ENCODE peak calls at places on chromosomes 5 and 9, in eight cellular contexts. N is GM23338; V is MCF 10A; G is CD4-positive, alpha-beta T cell; Q is CD8-positive, alpha-beta T cell; H is breast epithelium; U is pancreas; W is GM06990. B is an unnamed sample.

GRCh38 chr9:125659201-125659840 is 47.7 kb downstream of the MAPKAP1 start:
- DNase-seq in Q (no peak), H (no peak), G (no peak), U (no peak), W (no peak), V (no peak), N (no peak), B (no peak)

GRCh38 chr5:14721990-14722656 is 57.6 kb downstream of the OTULIN start:
- DNase-seq in Q (no peak), N (no peak), U (no peak), H (no peak), G (no peak), V (no peak), W (no peak), B (no peak)

GRCh38 chr5:124132843-124133242 is 613.6 kb downstream of the ZNF608 start:
- DNase-seq in N (no peak), H (no peak), U (peak), V (peak), W (no peak), G (no peak), Q (no peak), B (no peak)

GRCh38 chr9:101311759-101312420 is 72.9 kb downstream of the BAAT start:
- DNase-seq in H (no peak), N (peak), V (peak), Q (no peak), G (no peak), U (peak), W (peak), B (peak)

GRCh38 chr5:42640835-42641234 is 115.8 kb upstream of the CCDC152 start:
- DNase-seq in V (no peak), Q (no peak), N (no peak), H (no peak), U (no peak), W (no peak), G (no peak), B (no peak)

GRCh38 chr5:82885657-82886389 is 191.4 kb downstream of the TMEM167A start:
- DNase-seq in H (no peak), V (peak), U (no peak), Q (no peak), N (no peak), W (peak), G (no peak), B (no peak)

GRCh38 chr5:81819556-81820314 is 68.8 kb upstream of the SSBP2 start:
- DNase-seq in Q (no peak), V (peak), G (no peak), H (no peak), U (no peak), N (no peak), W (no peak), B (no peak)

GRCh38 chr9:34253460-34253837 is 74.6 kb downstream of the UBAP1 start:
- DNase-seq in Q (no peak), U (peak), V (peak), G (no peak), H (no peak), N (no peak), W (no peak), B (no peak)

GRCh38 chr9:138078846-138079245 is 201.3 kb downstream of the CACNA1B start:
- DNase-seq in N (no peak), U (no peak), H (no peak), G (peak), W (no peak), Q (no peak), V (no peak), B (no peak)

GRCh38 chr5:151214614-151215545 is 9.0 kb downstream of the CCDC69 start:
- DNase-seq in H (no peak), V (no peak), Q (no peak), U (no peak), G (no peak), W (peak), N (no peak), B (no peak)

GRCh38 chr9:12702160-12702758 is 9.1 kb downstream of the TYRP1 start:
- DNase-seq in N (peak), V (peak), W (no peak), G (no peak), U (peak), H (peak), Q (no peak), B (no peak)

GRCh38 chr5:107542831-107543231 is 127.9 kb downstream of the EFNA5 start:
- DNase-seq in H (peak), U (peak), Q (no peak), G (no peak), N (no peak), W (no peak), V (peak), B (no peak)

GRCh38 chr9:86277072-86277471 is 5.3 kb downstream of the ISCA1 start:
- DNase-seq in U (no peak), N (no peak), W (no peak), H (no peak), Q (no peak), V (no peak), G (no peak), B (no peak)

GRCh38 chr9:9874270-9874669 is 738.5 kb downstream of the PTPRD start:
- DNase-seq in Q (no peak), W (no peak), N (no peak), H (no peak), U (no peak), G (no peak), V (no peak), B (no peak)

GRCh38 chr5:57887851-57888621 is 405.4 kb upstream of the ACTBL2 start:
- DNase-seq in V (peak), U (peak), H (no peak), G (no peak), W (no peak), Q (no peak), N (peak), B (peak)

GRCh38 chr5:3307982-3308621 is 287.5 kb upstream of the IRX1 start:
- DNase-seq in Q (no peak), U (no peak), G (no peak), V (peak), W (no peak), N (no peak), H (no peak), B (no peak)

GRCh38 chr5:154478224-154478565 is at the start of gene HAND1:
- DNase-seq in H (no peak), G (no peak), W (no peak), N (peak), V (no peak), Q (no peak), U (peak), B (peak)

GRCh38 chr5:170404398-170404797 is 15.2 kb upstream of the KCNMB1 start:
- DNase-seq in W (no peak), U (no peak), V (no peak), N (no peak), Q (no peak), G (no peak), H (no peak), B (no peak)

GRCh38 chr5:35308391-35308790 is 78.1 kb upstream of the PRLR start:
- DNase-seq in N (peak), V (no peak), G (no peak), W (no peak), Q (no peak), U (peak), H (no peak), B (no peak)

GRCh38 chr5:176629853-176630680 is at the start of the genes EIF4E1B and SNCB:
- DNase-seq in W (peak), N (peak), H (no peak), G (peak), Q (peak), V (no peak), U (no peak), B (peak)

GRCh38 chr9:136316271-136316751 is 11.0 kb upstream of the GPSM1 start:
- DNase-seq in Q (peak), N (no peak), H (no peak), W (no peak), V (no peak), G (no peak), U (no peak), B (no peak)

DNA sequence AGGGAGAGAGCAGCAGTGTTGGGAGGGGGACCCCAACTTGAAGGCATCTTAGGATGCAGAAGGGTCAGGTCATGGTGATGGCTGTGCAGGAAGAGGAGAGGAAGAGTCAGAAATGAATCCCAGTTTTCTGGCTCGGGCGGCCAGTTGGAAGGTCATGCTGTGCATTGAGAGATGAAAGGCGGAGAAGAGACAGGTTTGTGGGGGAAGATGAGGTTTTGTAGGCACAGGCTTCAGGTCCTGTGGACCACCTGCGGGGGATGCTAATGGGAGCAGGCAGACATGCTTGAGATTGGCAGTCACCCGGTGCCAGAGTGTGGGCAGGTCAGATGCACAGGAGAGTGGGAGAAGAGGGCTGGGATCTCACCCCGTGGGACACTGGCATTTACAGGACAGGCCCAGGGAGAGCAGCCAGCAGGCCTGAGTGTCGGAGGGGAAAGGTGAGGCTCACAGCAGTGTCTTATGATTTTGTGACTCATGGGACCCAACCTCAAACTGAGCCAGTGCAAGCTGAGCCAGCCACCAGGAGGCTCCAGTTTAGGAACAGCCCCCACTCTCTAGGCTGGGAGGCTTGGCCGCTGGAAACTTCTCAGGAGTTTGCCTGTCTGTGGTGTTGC is 17.5 kb downstream of the STXBP1 start:
- DNase-seq in N (peak), W (no peak), Q (no peak), G (no peak), H (no peak), V (no peak), U (no peak), B (no peak)
- TF ChIP-seq CTCF in N (peak), W (peak), Q (no peak), G (no peak), H (no peak), V (no peak), U (no peak), B (no peak)

GRCh38 chr5:104734046-104734445 is 1171.5 kb upstream of the NUDT12 start:
- DNase-seq in G (no peak), V (no peak), H (no peak), W (no peak), Q (no peak), N (peak), U (no peak), B (no peak)
- TF ChIP-seq CTCF in G (no peak), V (no peak), H (no peak), W (no peak), Q (no peak), N (peak), U (no peak), B (no peak)

GRCh38 chr9:99819484-99820329 is 2.0 kb upstream of the NR4A3 start:
- DNase-seq in W (peak), G (peak), N (peak), U (peak), V (peak), Q (peak), H (peak), B (peak)
- TF ChIP-seq CTCF in W (no peak), G (no peak), N (peak), U (no peak), V (no peak), Q (no peak), H (no peak), B (peak)

DNA sequence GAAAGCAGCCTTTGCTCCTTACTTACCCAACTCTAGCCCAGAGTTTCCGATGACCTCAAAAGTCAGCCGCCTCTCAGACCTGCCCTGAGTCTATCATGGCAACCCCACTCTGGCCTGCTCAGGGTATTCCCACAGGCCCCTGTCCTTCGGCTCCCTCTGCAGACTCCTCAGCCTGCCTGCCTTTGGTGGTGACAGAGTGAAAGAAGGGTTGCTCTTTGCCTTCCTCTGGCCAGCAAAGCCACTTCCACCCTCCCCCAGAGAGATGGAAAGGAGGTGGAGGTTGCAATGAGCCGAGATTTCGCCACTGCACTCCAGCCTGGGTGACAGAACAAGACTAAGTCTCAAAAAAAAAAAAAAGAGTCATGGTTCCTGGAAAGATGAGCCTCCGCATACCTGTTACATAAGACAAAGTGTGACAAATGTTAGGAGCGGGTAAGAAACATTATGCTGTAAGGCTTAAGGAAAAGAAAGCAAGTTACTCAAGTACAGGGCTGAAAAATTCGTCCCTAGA is 2.3 kb upstream of the SMIM33 start:
- DNase-seq in N (peak), V (peak), U (no peak), W (no peak), G (no peak), Q (no peak), H (no peak), B (no peak)
- TF ChIP-seq CTCF in N (peak), V (no peak), U (no peak), W (no peak), G (no peak), Q (no peak), H (no peak), B (no peak)

GRCh38 chr5:173515526-173515925 is 100.9 kb downstream of the BOD1 start:
- DNase-seq in W (no peak), U (no peak), N (no peak), G (no peak), V (peak), H (no peak), Q (no peak), B (no peak)

GRCh38 chr5:173517648-173518047 is 98.8 kb downstream of the BOD1 start:
- DNase-seq in U (no peak), G (no peak), H (no peak), W (no peak), V (no peak), Q (no peak), N (peak), B (no peak)

GRCh38 chr5:173514666-173515065 is 101.8 kb downstream of the BOD1 start:
- DNase-seq in N (no peak), G (no peak), H (no peak), W (no peak), U (peak), Q (no peak), V (peak), B (no peak)

GRCh38 chr5:173512637-173513435 is 103.6 kb downstream of the BOD1 start:
- DNase-seq in U (no peak), N (no peak), G (no peak), H (no peak), V (no peak), Q (no peak), W (no peak), B (no peak)

GRCh38 chr5:173513521-173513991 is 102.9 kb downstream of the BOD1 start:
- DNase-seq in V (no peak), H (no peak), W (no peak), G (no peak), N (no peak), U (no peak), Q (no peak), B (no peak)
- TF ChIP-seq CTCF in V (no peak), H (no peak), W (no peak), G (no peak), N (no peak), U (no peak), Q (no peak), B (no peak)

B was measured in D721Med.